ENCODE peak calls at places on chromosomes 5 and 9, in four cellular contexts. One of them, this sample, is unnamed.
A peak's percentile ranks its signal among the peaks of the same experiment; 100 is the strongest.

GRCh38 chr5:14081791-14082190 is 61.4 kb upstream of the TRIO start:
- DNase-seq in sigmoid colon: no peak
- DNase-seq in kidney: no peak
- DNase-seq in gastrocnemius medialis: no peak
- DNase-seq in this sample: no peak

GRCh38 chr5:150661821-150662596 is 958 bp downstream of the MYOZ3 start:
- DNase-seq in kidney: no peak
- DNase-seq in gastrocnemius medialis: no peak
- DNase-seq in sigmoid colon: no peak
- DNase-seq in this sample: no peak

GRCh38 chr5:172497591-172498255 is 43.4 kb upstream of the SH3PXD2B start:
- DNase-seq in gastrocnemius medialis: no peak
- DNase-seq in sigmoid colon: peak; percentile 27
- DNase-seq in kidney: no peak
- DNase-seq in this sample: no peak

GRCh38 chr5:135038202-135038828 is 4.3 kb upstream of the PITX1 start:
- DNase-seq in kidney: no peak
- DNase-seq in gastrocnemius medialis: no peak
- DNase-seq in sigmoid colon: no peak
- DNase-seq in this sample: no peak

GRCh38 chr5:168401880-168402279 is 84.4 kb upstream of the RARS1 start:
- DNase-seq in kidney: no peak
- DNase-seq in gastrocnemius medialis: no peak
- DNase-seq in sigmoid colon: no peak
- DNase-seq in this sample: peak; percentile 36

GRCh38 chr5:61673007-61673735 is 341.1 kb downstream of the ZSWIM6 start:
- DNase-seq in kidney: no peak
- DNase-seq in gastrocnemius medialis: no peak
- DNase-seq in sigmoid colon: no peak
- DNase-seq in this sample: no peak

GRCh38 chr9:33510264-33511183 is 13.5 kb upstream of the ANKRD18B start:
- DNase-seq in sigmoid colon: peak; percentile 79
- DNase-seq in gastrocnemius medialis: peak; percentile 39
- DNase-seq in kidney: peak; percentile 86
- DNase-seq in this sample: peak; percentile 84

GRCh38 chr5:68957591-68957990 is 136.2 kb upstream of the SLC30A5 start:
- DNase-seq in kidney: no peak
- DNase-seq in sigmoid colon: no peak
- DNase-seq in gastrocnemius medialis: no peak
- DNase-seq in this sample: no peak

GRCh38 chr9:95854386-95855015 is 21.0 kb upstream of the ERCC6L2 start:
- DNase-seq in gastrocnemius medialis: no peak
- DNase-seq in sigmoid colon: no peak
- DNase-seq in kidney: no peak
- DNase-seq in this sample: no peak

GRCh38 chr9:137255448-137256114 is 454 bp downstream of the NELFB start:
- DNase-seq in sigmoid colon: no peak
- DNase-seq in kidney: no peak
- DNase-seq in gastrocnemius medialis: no peak
- DNase-seq in this sample: no peak

GRCh38 chr5:131536211-131536826 is 98.7 kb downstream of the RAPGEF6 start:
- DNase-seq in kidney: no peak
- DNase-seq in sigmoid colon: no peak
- DNase-seq in gastrocnemius medialis: no peak
- DNase-seq in this sample: no peak

GRCh38 chr5:149138182-149138923 is 2.9 kb upstream of the ABLIM3 start:
- DNase-seq in gastrocnemius medialis: no peak
- DNase-seq in sigmoid colon: no peak
- DNase-seq in kidney: no peak
- DNase-seq in this sample: no peak

GRCh38 chr5:94153736-94154450 is 412.5 kb upstream of the POU5F2 start:
- DNase-seq in gastrocnemius medialis: no peak
- DNase-seq in sigmoid colon: no peak
- DNase-seq in kidney: no peak
- DNase-seq in this sample: no peak

GRCh38 chr9:130429407-130429806 is 15.4 kb upstream of the ASS1 start:
- DNase-seq in gastrocnemius medialis: no peak
- DNase-seq in sigmoid colon: no peak
- DNase-seq in kidney: no peak
- DNase-seq in this sample: no peak

GRCh38 chr9:4489919-4490704 is at the start of gene SLC1A1:
- DNase-seq in kidney: peak; percentile 88
- DNase-seq in sigmoid colon: peak; percentile 83
- DNase-seq in gastrocnemius medialis: peak; percentile 19
- DNase-seq in this sample: no peak

GRCh38 chr9:86846679-86847078 is 100.6 kb downstream of the GAS1 start:
- DNase-seq in gastrocnemius medialis: no peak
- DNase-seq in kidney: no peak
- DNase-seq in sigmoid colon: no peak
- DNase-seq in this sample: no peak

GRCh38 chr5:30874234-30875034 is 319.1 kb upstream of the CDH6 start:
- DNase-seq in gastrocnemius medialis: no peak
- DNase-seq in sigmoid colon: no peak
- DNase-seq in kidney: no peak
- DNase-seq in this sample: no peak

GRCh38 chr9:129885018-129885669 is 49.9 kb downstream of the USP20 start:
- DNase-seq in kidney: peak; percentile 86
- DNase-seq in gastrocnemius medialis: no peak
- DNase-seq in sigmoid colon: peak; percentile 81
- DNase-seq in this sample: peak; percentile 92

GRCh38 chr5:51396797-51397196 is 13.5 kb downstream of the ISL1 start:
- DNase-seq in kidney: no peak
- DNase-seq in sigmoid colon: no peak
- DNase-seq in gastrocnemius medialis: no peak
- DNase-seq in this sample: no peak

GRCh38 chr5:81878333-81878732 is 93.5 kb upstream of the ATG10 start:
- DNase-seq in kidney: no peak
- DNase-seq in gastrocnemius medialis: no peak
- DNase-seq in sigmoid colon: no peak
- DNase-seq in this sample: no peak

GRCh38 chr5:129747847-129748407 is at the start of gene MINAR2:
- DNase-seq in kidney: no peak
- DNase-seq in gastrocnemius medialis: no peak
- DNase-seq in sigmoid colon: no peak
- DNase-seq in this sample: no peak

GRCh38 chr5:98767563-98767962 is 5.9 kb upstream of the RGMB start:
- DNase-seq in gastrocnemius medialis: no peak
- DNase-seq in kidney: no peak
- DNase-seq in sigmoid colon: no peak
- DNase-seq in this sample: no peak
- H3K27ac ChIP-seq in gastrocnemius medialis: no peak overlapping the region
- H3K27ac ChIP-seq in kidney: no peak overlapping the region
- H3K27ac ChIP-seq in sigmoid colon: no peak overlapping the region
- H3K27ac ChIP-seq in this sample: no peak overlapping the region

GRCh38 chr5:87398981-87399616 is 13.6 kb downstream of the CCNH start:
- DNase-seq in gastrocnemius medialis: no peak
- DNase-seq in sigmoid colon: no peak
- DNase-seq in kidney: no peak
- DNase-seq in this sample: no peak

GRCh38 chr5:87403409-87403808 is 9.3 kb downstream of the CCNH start:
- DNase-seq in kidney: no peak
- DNase-seq in sigmoid colon: no peak
- DNase-seq in gastrocnemius medialis: no peak
- DNase-seq in this sample: no peak

GRCh38 chr5:87400305-87400899 is 12.3 kb downstream of the CCNH start:
- DNase-seq in sigmoid colon: no peak
- DNase-seq in gastrocnemius medialis: no peak
- DNase-seq in kidney: no peak
- DNase-seq in this sample: no peak

GRCh38 chr5:87401626-87402025 is 11.1 kb downstream of the CCNH start:
- DNase-seq in sigmoid colon: no peak
- DNase-seq in kidney: no peak
- DNase-seq in gastrocnemius medialis: no peak
- DNase-seq in this sample: no peak

DNA sequence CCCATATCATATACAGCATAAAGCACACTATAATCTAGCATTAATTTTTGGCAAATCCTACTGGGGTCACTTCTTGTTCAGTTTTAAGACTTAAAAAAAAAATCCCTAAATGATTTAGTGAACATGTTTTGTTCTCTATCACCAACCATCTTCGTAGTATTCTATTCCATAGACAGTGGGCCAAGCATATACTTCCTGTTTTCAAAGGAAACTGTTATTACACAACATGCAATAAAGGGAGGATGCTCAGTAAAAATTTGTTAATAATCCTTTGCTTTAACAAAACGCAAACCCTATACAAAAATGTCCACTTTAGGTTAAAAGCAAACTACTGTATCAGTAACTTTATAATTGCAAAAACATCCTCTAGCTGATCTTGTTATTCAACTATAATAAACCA is 13.0 kb downstream of the CCNH start:
- DNase-seq in gastrocnemius medialis: no peak
- DNase-seq in kidney: no peak
- DNase-seq in sigmoid colon: no peak
- DNase-seq in this sample: no peak
- H3K27ac ChIP-seq in gastrocnemius medialis: no peak overlapping the region
- H3K27ac ChIP-seq in kidney: no peak overlapping the region
- H3K27ac ChIP-seq in sigmoid colon: peak overlapping the region; percentile 0
- H3K27ac ChIP-seq in this sample: peak overlapping the region; percentile 24

GRCh38 chr5:141488591-141489478 is at the start of gene PCDHGC5:
- DNase-seq in kidney: no peak
- DNase-seq in gastrocnemius medialis: no peak
- DNase-seq in sigmoid colon: no peak
- DNase-seq in this sample: no peak

GRCh38 chr5:141489841-141490240 is 960 bp downstream of the PCDHGC5 start:
- DNase-seq in kidney: no peak
- DNase-seq in sigmoid colon: no peak
- DNase-seq in gastrocnemius medialis: no peak
- DNase-seq in this sample: no peak

GRCh38 chr5:141491323-141492167 is 2.7 kb downstream of the PCDHGC5 start:
- DNase-seq in kidney: no peak
- DNase-seq in sigmoid colon: no peak
- DNase-seq in gastrocnemius medialis: no peak
- DNase-seq in this sample: no peak

GRCh38 chr5:141490771-141491170 is 1.9 kb downstream of the PCDHGC5 start:
- DNase-seq in kidney: no peak
- DNase-seq in sigmoid colon: no peak
- DNase-seq in gastrocnemius medialis: no peak
- DNase-seq in this sample: no peak

GRCh38 chr5:141490271-141490670 is 1.4 kb downstream of the PCDHGC5 start:
- DNase-seq in sigmoid colon: no peak
- DNase-seq in kidney: no peak
- DNase-seq in gastrocnemius medialis: no peak
- DNase-seq in this sample: no peak
- H3K27ac ChIP-seq in sigmoid colon: no peak overlapping the region
- H3K27ac ChIP-seq in kidney: no peak overlapping the region
- H3K27ac ChIP-seq in gastrocnemius medialis: no peak overlapping the region
- H3K27ac ChIP-seq in this sample: no peak overlapping the region

GRCh38 chr5:179606910-179607448 is 16.5 kb downstream of the HNRNPH1 start:
- DNase-seq in gastrocnemius medialis: peak; percentile 46
- DNase-seq in kidney: peak; percentile 53
- DNase-seq in sigmoid colon: peak; percentile 63
- DNase-seq in this sample: peak; percentile 62

GRCh38 chr5:179608131-179608581 is 15.3 kb downstream of the HNRNPH1 start:
- DNase-seq in gastrocnemius medialis: peak; percentile 43
- DNase-seq in kidney: peak; percentile 73
- DNase-seq in sigmoid colon: peak; percentile 64
- DNase-seq in this sample: peak; percentile 67

GRCh38 chr5:179605026-179605833 is 18.2 kb downstream of the HNRNPH1 start:
- DNase-seq in sigmoid colon: peak; percentile 89
- DNase-seq in gastrocnemius medialis: peak; percentile 41
- DNase-seq in kidney: peak; percentile 51
- DNase-seq in this sample: peak; percentile 30

GRCh38 chr5:179606071-179606909 is 17.2 kb downstream of the HNRNPH1 start:
- DNase-seq in sigmoid colon: peak; percentile 70
- DNase-seq in kidney: peak; percentile 76
- DNase-seq in gastrocnemius medialis: no peak
- DNase-seq in this sample: peak; percentile 62

GRCh38 chr5:179607449-179607931 is 16.0 kb downstream of the HNRNPH1 start:
- DNase-seq in gastrocnemius medialis: peak; percentile 81
- DNase-seq in kidney: peak; percentile 74
- DNase-seq in sigmoid colon: peak; percentile 80
- DNase-seq in this sample: peak; percentile 74
- H3K27ac ChIP-seq in gastrocnemius medialis: peak overlapping the region; percentile 83
- H3K27ac ChIP-seq in kidney: no peak overlapping the region
- H3K27ac ChIP-seq in sigmoid colon: peak overlapping the region; percentile 85
- H3K27ac ChIP-seq in this sample: no peak overlapping the region

GRCh38 chr5:180639743-180640300 is 9.6 kb downstream of the FLT4 start:
- DNase-seq in gastrocnemius medialis: no peak
- DNase-seq in sigmoid colon: peak; percentile 68
- DNase-seq in kidney: peak; percentile 58
- DNase-seq in this sample: peak; percentile 69
- H3K27ac ChIP-seq in gastrocnemius medialis: no peak overlapping the region
- H3K27ac ChIP-seq in sigmoid colon: no peak overlapping the region
- H3K27ac ChIP-seq in kidney: no peak overlapping the region
- H3K27ac ChIP-seq in this sample: no peak overlapping the region

GRCh38 chr9:134319306-134320194 is 6.7 kb upstream of the RXRA start:
- DNase-seq in kidney: peak; percentile 65
- DNase-seq in sigmoid colon: peak; percentile 63
- DNase-seq in gastrocnemius medialis: no peak
- DNase-seq in this sample: peak; percentile 63

GRCh38 chr9:134318941-134319305 is 7.3 kb upstream of the RXRA start:
- DNase-seq in sigmoid colon: peak; percentile 52
- DNase-seq in kidney: peak; percentile 61
- DNase-seq in gastrocnemius medialis: no peak
- DNase-seq in this sample: peak; percentile 56

GRCh38 chr9:134320916-134321570 is 5.2 kb upstream of the RXRA start:
- DNase-seq in kidney: peak; percentile 88
- DNase-seq in gastrocnemius medialis: no peak
- DNase-seq in sigmoid colon: peak; percentile 64
- DNase-seq in this sample: peak; percentile 77

GRCh38 chr9:134321571-134321930 is 4.7 kb upstream of the RXRA start:
- DNase-seq in kidney: peak; percentile 25
- DNase-seq in gastrocnemius medialis: no peak
- DNase-seq in sigmoid colon: peak; percentile 37
- DNase-seq in this sample: peak; percentile 44

DNA sequence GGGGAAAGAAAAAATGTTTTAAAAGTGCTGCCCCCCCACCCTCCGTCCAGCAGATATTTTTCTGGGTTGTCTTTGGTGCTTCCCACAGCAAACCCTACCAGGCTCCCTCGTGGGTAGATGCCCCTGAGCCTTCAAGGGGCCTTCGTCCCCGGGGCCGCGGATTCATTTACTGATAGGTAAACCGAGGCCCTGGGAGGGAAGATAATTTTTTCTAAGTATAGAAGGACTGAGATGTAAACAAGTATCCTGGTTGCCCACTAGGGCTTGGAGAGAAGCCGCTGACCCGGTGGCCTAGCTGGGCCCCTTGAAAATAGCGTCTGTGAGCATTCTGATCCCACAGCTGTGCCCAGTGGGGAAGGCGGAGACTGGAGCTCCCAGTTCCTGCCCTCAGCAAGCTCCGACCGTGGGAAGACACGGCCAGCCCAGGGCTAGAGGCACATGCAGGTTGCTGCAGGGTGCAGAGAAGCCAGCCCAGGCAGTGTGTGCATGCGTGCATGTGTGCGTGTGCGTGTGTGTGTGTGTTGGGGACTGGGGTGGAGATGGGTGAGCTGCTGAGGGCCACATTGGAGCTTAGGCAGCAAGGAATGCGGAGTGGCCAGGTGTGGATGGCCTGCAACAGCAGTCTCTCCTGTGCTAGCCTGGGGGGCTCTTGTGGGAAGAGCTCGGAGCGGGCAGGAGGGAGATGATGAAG is 5.9 kb upstream of the RXRA start:
- DNase-seq in gastrocnemius medialis: no peak
- DNase-seq in kidney: peak; percentile 77
- DNase-seq in sigmoid colon: peak; percentile 54
- DNase-seq in this sample: peak; percentile 74
- H3K27ac ChIP-seq in gastrocnemius medialis: no peak overlapping the region
- H3K27ac ChIP-seq in kidney: peak overlapping the region; percentile 64
- H3K27ac ChIP-seq in sigmoid colon: no peak overlapping the region
- H3K27ac ChIP-seq in this sample: peak overlapping the region; percentile 56

GRCh38 chr5:133735346-133735745 is 123.0 kb upstream of the FSTL4 start:
- DNase-seq in sigmoid colon: no peak
- DNase-seq in gastrocnemius medialis: no peak
- DNase-seq in kidney: no peak
- DNase-seq in this sample: no peak
- H3K27ac ChIP-seq in sigmoid colon: no peak overlapping the region
- H3K27ac ChIP-seq in gastrocnemius medialis: no peak overlapping the region
- H3K27ac ChIP-seq in kidney: no peak overlapping the region
- H3K27ac ChIP-seq in this sample: no peak overlapping the region